ENCODE peak calls at places on chromosomes 5 and 9, in five cellular contexts. R is GM12878, T is SK-N-SH, K is H1, B is K562. M is an unnamed sample.

GRCh38 chr9:97041898-97042297 is 3.0 kb upstream of the CTSV start:
- DNase-seq in T (no peak), B (no peak), K (no peak), R (no peak), M (no peak)

GRCh38 chr5:65359569-65359968 is 122.2 kb downstream of the ADAMTS6 start:
- DNase-seq in R (no peak), T (no peak), K (no peak), B (no peak), M (no peak)

GRCh38 chr5:154818459-154819116 is 31.8 kb downstream of the FAXDC2 start:
- DNase-seq in K (no peak), R (no peak), B (peak), T (no peak), M (no peak)

GRCh38 chr9:22238809-22239684 is 207.6 kb upstream of the DMRTA1 start:
- DNase-seq in K (no peak), T (no peak), B (no peak), R (no peak), M (peak)

GRCh38 chr9:120043448-120043847 is 536.5 kb downstream of the CDK5RAP2 start:
- DNase-seq in K (no peak), B (no peak), R (no peak), T (no peak), M (no peak)

GRCh38 chr9:69513291-69513690 is 158.9 kb downstream of the APBA1 start:
- DNase-seq in T (no peak), B (no peak), R (no peak), K (no peak), M (no peak)

GRCh38 chr5:126965061-126965475 is 65.3 kb downstream of the MARCHF3 start:
- DNase-seq in K (no peak), R (peak), T (no peak), B (no peak), M (no peak)

GRCh38 chr9:123425261-123425821 is 69.3 kb downstream of the CRB2 start:
- DNase-seq in T (no peak), K (no peak), R (no peak), B (no peak), M (no peak)

GRCh38 chr5:80703747-80704146 is 49.0 kb upstream of the DHFR start:
- DNase-seq in B (no peak), T (no peak), R (no peak), K (no peak), M (no peak)

GRCh38 chr5:116480894-116481510 is 93.6 kb downstream of the SEMA6A start:
- DNase-seq in R (no peak), T (no peak), K (no peak), B (no peak), M (no peak)

DNA sequence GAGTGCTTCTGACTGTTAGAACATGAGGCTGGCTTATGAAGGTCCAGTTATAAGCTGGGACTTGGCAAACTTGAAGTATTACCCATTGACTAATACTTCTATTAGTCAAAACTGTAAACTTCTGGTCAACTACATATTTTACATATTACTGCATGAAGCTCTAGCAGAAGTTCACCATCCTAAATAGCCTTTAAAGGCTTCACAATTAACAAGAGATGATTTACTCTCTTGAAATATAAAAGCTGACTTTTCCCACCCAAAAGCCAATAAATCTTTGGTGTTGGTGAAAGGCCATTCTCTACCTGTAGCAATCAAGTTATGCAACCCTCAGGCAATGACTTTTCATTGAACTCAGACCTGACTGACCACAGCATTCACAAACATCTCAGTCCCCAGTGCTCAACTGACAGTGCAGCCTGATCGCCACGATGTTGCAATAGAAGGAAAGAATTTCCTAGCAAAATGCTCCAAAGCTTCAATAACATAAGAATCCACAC is 345.6 kb downstream of the EBF1 start:
- DNase-seq in T (no peak), R (no peak), K (no peak), B (no peak), M (no peak)
- TF ChIP-seq JUND in T (no peak), R (no peak), K (no peak), B (no peak), M (no peak)

DNA sequence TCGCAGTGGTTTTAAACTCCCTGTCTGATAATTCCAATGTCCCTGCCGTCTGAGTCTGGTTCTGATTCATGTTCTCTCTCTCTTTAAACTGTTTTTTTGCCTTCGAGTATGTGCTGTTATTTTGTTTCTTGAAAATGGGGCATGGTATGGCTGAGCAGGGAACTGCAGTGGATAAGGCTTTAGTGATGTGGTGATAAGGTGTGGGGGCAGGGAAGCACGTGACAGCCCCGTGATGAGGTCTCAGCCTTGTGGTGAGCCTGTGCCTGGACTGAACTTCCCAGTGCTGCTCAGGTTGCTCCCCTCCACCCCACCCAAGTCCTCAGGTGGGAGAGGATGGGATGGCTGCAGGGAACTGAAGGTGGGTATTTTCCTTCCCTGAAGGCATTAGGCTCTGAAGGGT is 5.5 kb upstream of the ZNF354B start:
- DNase-seq in K (no peak), T (no peak), R (no peak), B (no peak), M (no peak)
- TF ChIP-seq CHD2 in K (no peak), T (no peak), R (no peak), B (no peak), M (no peak)

GRCh38 chr5:89297111-89297510 is 414.1 kb upstream of the MEF2C start:
- DNase-seq in R (no peak), T (no peak), B (no peak), K (no peak), M (no peak)

GRCh38 chr5:89300426-89300970 is 417.5 kb upstream of the MEF2C start:
- DNase-seq in K (no peak), B (no peak), R (no peak), T (no peak), M (no peak)

GRCh38 chr5:89302102-89302891 is 419.3 kb upstream of the MEF2C start:
- DNase-seq in T (no peak), B (no peak), R (no peak), K (no peak), M (no peak)

GRCh38 chr5:89301572-89302025 is 418.6 kb upstream of the MEF2C start:
- DNase-seq in T (no peak), K (no peak), B (no peak), R (peak), M (no peak)

DNA sequence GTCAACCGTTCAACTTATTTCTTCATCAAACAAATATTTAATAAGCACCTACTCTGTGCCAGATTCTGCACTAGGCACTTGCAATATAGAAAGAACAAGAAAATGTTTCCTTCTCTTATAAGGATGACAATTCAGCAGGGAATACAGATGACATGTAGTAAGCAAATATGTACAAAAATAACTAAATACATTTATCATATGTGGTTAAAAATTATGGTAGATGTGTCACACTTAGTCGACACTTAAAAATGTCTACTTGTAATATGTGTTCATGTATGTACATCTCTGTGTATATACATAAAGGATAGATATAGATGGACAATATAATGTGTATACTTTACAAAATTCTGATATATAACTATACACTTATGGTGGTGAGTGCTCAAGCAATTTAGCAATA is 417.0 kb upstream of the MEF2C start:
- DNase-seq in T (no peak), R (no peak), B (no peak), K (no peak), M (no peak)
- TF ChIP-seq JUND in T (no peak), R (no peak), B (no peak), K (no peak), M (no peak)

DNA sequence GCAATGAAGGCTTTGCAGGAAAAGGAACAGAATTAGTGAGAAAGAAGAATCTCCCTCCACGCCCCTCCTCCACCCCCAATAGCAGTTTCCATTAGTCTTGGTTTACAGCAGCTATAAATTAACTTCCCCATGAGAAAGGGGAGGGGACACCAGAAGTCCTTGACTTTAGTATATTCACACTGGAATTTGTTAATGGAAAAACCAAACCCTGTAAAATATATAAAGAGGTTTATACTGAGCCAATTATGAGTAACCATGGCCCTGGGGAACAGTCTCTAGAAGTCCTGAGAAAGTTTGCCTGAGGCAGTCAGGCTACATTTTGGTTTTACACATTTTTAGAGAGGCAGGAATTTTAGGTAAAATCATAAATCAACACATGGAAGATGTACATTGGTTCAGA is 88.5 kb downstream of the ALDH1A1 start:
- DNase-seq in T (no peak), K (no peak), B (no peak), R (no peak), M (no peak)
- TF ChIP-seq CHD2 in T (no peak), K (no peak), B (no peak), R (no peak), M (no peak)

GRCh38 chr5:62042007-62042406 is 264.0 kb upstream of the KIF2A start:
- DNase-seq in R (no peak), K (no peak), B (no peak), T (no peak), M (no peak)
- TF ChIP-seq JUND in R (no peak), K (no peak), B (no peak), T (no peak), M (no peak)